ENCODE peak calls at places on chromosome X, in nine cellular contexts. One of them, this sample, is unnamed.
A peak's percentile ranks its signal among the peaks of the same experiment; 100 is the strongest.

GRCh38 chrX:109839694-109840358 is 106.8 kb upstream of the ACSL4 start:
- DNase-seq in iPS DF 6.9: no peak
- DNase-seq in H1: peak; percentile 44
- DNase-seq in mucosa of descending colon: no peak
- DNase-seq in body of pancreas: no peak
- DNase-seq in prostate gland: no peak
- DNase-seq in upper lobe of right lung: peak; percentile 58
- DNase-seq in fibroblast of lung: no peak
- DNase-seq in cardiac muscle cell: no peak
- DNase-seq in this sample: peak; percentile 61

GRCh38 chrX:153911798-153912197 is 7.3 kb downstream of the AVPR2 start:
- DNase-seq in H1: no peak
- DNase-seq in upper lobe of right lung: no peak
- DNase-seq in fibroblast of lung: no peak
- DNase-seq in prostate gland: no peak
- DNase-seq in cardiac muscle cell: no peak
- DNase-seq in body of pancreas: no peak
- DNase-seq in iPS DF 6.9: no peak
- DNase-seq in mucosa of descending colon: no peak
- DNase-seq in this sample: no peak

GRCh38 chrX:40081679-40082068 is 16.1 kb downstream of the BCOR start:
- DNase-seq in iPS DF 6.9: no peak
- DNase-seq in prostate gland: no peak
- DNase-seq in upper lobe of right lung: no peak
- DNase-seq in fibroblast of lung: no peak
- DNase-seq in mucosa of descending colon: no peak
- DNase-seq in cardiac muscle cell: no peak
- DNase-seq in body of pancreas: peak; percentile 39
- DNase-seq in H1: no peak
- DNase-seq in this sample: no peak

GRCh38 chrX:110732274-110732673 is 63.3 kb downstream of the CHRDL1 start:
- DNase-seq in H1: no peak
- DNase-seq in mucosa of descending colon: no peak
- DNase-seq in iPS DF 6.9: no peak
- DNase-seq in cardiac muscle cell: peak; percentile 87
- DNase-seq in body of pancreas: no peak
- DNase-seq in fibroblast of lung: peak; percentile 16
- DNase-seq in prostate gland: no peak
- DNase-seq in upper lobe of right lung: no peak
- DNase-seq in this sample: no peak

GRCh38 chrX:110795645-110796510 is at the start of gene CHRDL1:
- DNase-seq in cardiac muscle cell: peak; percentile 57
- DNase-seq in body of pancreas: peak; percentile 51
- DNase-seq in upper lobe of right lung: peak; percentile 69
- DNase-seq in iPS DF 6.9: no peak
- DNase-seq in prostate gland: peak; percentile 9
- DNase-seq in H1: peak; percentile 55
- DNase-seq in mucosa of descending colon: peak; percentile 55
- DNase-seq in fibroblast of lung: peak; percentile 1
- DNase-seq in this sample: peak; percentile 9

GRCh38 chrX:41722816-41723215 is 1.2 kb upstream of the GPR82 start:
- DNase-seq in upper lobe of right lung: no peak
- DNase-seq in cardiac muscle cell: no peak
- DNase-seq in fibroblast of lung: peak; percentile 56
- DNase-seq in mucosa of descending colon: no peak
- DNase-seq in H1: no peak
- DNase-seq in iPS DF 6.9: no peak
- DNase-seq in prostate gland: no peak
- DNase-seq in body of pancreas: no peak
- DNase-seq in this sample: no peak

GRCh38 chrX:17654116-17654515 is 83.2 kb upstream of the SCML1 start:
- DNase-seq in mucosa of descending colon: no peak
- DNase-seq in prostate gland: no peak
- DNase-seq in cardiac muscle cell: no peak
- DNase-seq in H1: no peak
- DNase-seq in body of pancreas: no peak
- DNase-seq in fibroblast of lung: no peak
- DNase-seq in iPS DF 6.9: no peak
- DNase-seq in upper lobe of right lung: no peak
- DNase-seq in this sample: no peak

GRCh38 chrX:125288343-125288742 is 31.3 kb upstream of the TEX13C start:
- DNase-seq in upper lobe of right lung: no peak
- DNase-seq in body of pancreas: no peak
- DNase-seq in fibroblast of lung: no peak
- DNase-seq in prostate gland: no peak
- DNase-seq in iPS DF 6.9: no peak
- DNase-seq in mucosa of descending colon: no peak
- DNase-seq in H1: no peak
- DNase-seq in cardiac muscle cell: no peak
- DNase-seq in this sample: no peak

GRCh38 chrX:108001218-108001814 is 19.1 kb upstream of the TEX13B start:
- DNase-seq in iPS DF 6.9: no peak
- DNase-seq in fibroblast of lung: peak; percentile 58
- DNase-seq in cardiac muscle cell: peak; percentile 70
- DNase-seq in mucosa of descending colon: no peak
- DNase-seq in upper lobe of right lung: no peak
- DNase-seq in prostate gland: peak; percentile 12
- DNase-seq in body of pancreas: no peak
- DNase-seq in H1: no peak
- DNase-seq in this sample: peak; percentile 70

GRCh38 chrX:119155416-119156035 is 27.9 kb upstream of the KIAA1210 start:
- DNase-seq in body of pancreas: no peak
- DNase-seq in fibroblast of lung: peak; percentile 5
- DNase-seq in iPS DF 6.9: no peak
- DNase-seq in cardiac muscle cell: no peak
- DNase-seq in prostate gland: no peak
- DNase-seq in H1: no peak
- DNase-seq in mucosa of descending colon: no peak
- DNase-seq in upper lobe of right lung: no peak
- DNase-seq in this sample: peak; percentile 15

DNA sequence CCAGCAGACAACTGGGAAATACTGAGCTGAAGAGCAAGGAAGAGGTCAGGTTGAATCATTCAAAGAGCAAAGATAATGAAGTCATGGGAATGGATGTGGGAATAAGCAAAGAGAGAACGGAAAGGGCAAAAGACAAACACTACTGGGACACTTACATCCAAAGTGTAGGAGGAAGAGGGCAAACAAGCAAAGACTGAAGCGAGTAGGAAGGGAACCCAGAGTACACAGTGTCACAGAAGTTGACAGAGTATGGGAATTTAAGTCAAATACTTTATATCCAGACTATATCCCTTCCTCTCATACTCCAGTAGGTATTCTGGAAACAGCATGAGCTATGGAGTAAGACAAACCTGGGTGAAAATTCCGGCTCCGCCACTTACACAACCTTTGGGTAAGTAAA is 12.5 kb downstream of the GPC3 start:
- DNase-seq in body of pancreas: no peak
- DNase-seq in fibroblast of lung: no peak
- DNase-seq in prostate gland: no peak
- DNase-seq in iPS DF 6.9: no peak
- DNase-seq in cardiac muscle cell: no peak
- DNase-seq in mucosa of descending colon: no peak
- DNase-seq in H1: no peak
- DNase-seq in upper lobe of right lung: no peak
- DNase-seq in this sample: no peak
- H3K4me1 ChIP-seq in body of pancreas: no peaks in the 10 kb centered on the region
- H3K4me1 ChIP-seq in fibroblast of lung: no peaks in the 10 kb centered on the region
- H3K4me1 ChIP-seq in prostate gland: no peaks in the 10 kb centered on the region
- H3K4me1 ChIP-seq in iPS DF 6.9: no peaks in the 10 kb centered on the region
- H3K4me1 ChIP-seq in cardiac muscle cell: peaks cover 34% of the 10 kb centered on the region
- H3K4me1 ChIP-seq in mucosa of descending colon: no peaks in the 10 kb centered on the region
- H3K4me1 ChIP-seq in H1: no peaks in the 10 kb centered on the region
- H3K4me1 ChIP-seq in upper lobe of right lung: no peaks in the 10 kb centered on the region
- H3K4me1 ChIP-seq in this sample: no peaks in the 10 kb centered on the region

GRCh38 chrX:12988797-12989196 is 13.9 kb downstream of the TMSB4X start:
- DNase-seq in prostate gland: peak; percentile 69
- DNase-seq in body of pancreas: peak; percentile 79
- DNase-seq in mucosa of descending colon: no peak
- DNase-seq in upper lobe of right lung: no peak
- DNase-seq in iPS DF 6.9: no peak
- DNase-seq in H1: no peak
- DNase-seq in cardiac muscle cell: no peak
- DNase-seq in fibroblast of lung: peak; percentile 62
- DNase-seq in this sample: no peak

GRCh38 chrX:12986886-12987285 is 12.0 kb downstream of the TMSB4X start:
- DNase-seq in H1: no peak
- DNase-seq in cardiac muscle cell: no peak
- DNase-seq in mucosa of descending colon: no peak
- DNase-seq in fibroblast of lung: no peak
- DNase-seq in body of pancreas: no peak
- DNase-seq in prostate gland: no peak
- DNase-seq in iPS DF 6.9: no peak
- DNase-seq in upper lobe of right lung: no peak
- DNase-seq in this sample: no peak

GRCh38 chrX:12987900-12988594 is 13.1 kb downstream of the TMSB4X start:
- DNase-seq in cardiac muscle cell: no peak
- DNase-seq in body of pancreas: no peak
- DNase-seq in upper lobe of right lung: no peak
- DNase-seq in mucosa of descending colon: no peak
- DNase-seq in prostate gland: no peak
- DNase-seq in fibroblast of lung: no peak
- DNase-seq in iPS DF 6.9: no peak
- DNase-seq in H1: no peak
- DNase-seq in this sample: no peak

GRCh38 chrX:12986164-12986779 is 11.4 kb downstream of the TMSB4X start:
- DNase-seq in iPS DF 6.9: no peak
- DNase-seq in body of pancreas: no peak
- DNase-seq in mucosa of descending colon: no peak
- DNase-seq in prostate gland: no peak
- DNase-seq in upper lobe of right lung: no peak
- DNase-seq in cardiac muscle cell: no peak
- DNase-seq in H1: no peak
- DNase-seq in fibroblast of lung: no peak
- DNase-seq in this sample: no peak

DNA sequence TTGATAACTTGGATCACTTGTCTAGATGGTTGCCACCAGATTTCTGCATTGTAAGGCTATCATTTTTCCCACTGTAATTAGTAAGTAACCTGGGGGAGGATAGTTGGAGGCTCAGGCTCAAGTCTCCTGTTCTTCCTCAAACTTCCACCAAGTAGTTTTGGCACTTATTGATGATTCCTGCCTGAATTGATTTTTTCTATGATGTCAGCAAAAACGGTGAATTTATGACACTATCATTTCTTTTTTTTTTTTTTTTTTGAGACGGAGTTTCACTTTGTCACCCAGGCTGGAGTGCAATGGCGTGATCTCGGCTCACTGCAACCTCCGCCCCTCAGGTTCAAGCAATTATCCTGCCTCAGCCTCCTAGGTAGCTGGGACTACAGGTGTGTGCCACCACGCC is 12.4 kb downstream of the TMSB4X start:
- DNase-seq in prostate gland: no peak
- DNase-seq in cardiac muscle cell: no peak
- DNase-seq in fibroblast of lung: no peak
- DNase-seq in body of pancreas: no peak
- DNase-seq in upper lobe of right lung: no peak
- DNase-seq in H1: no peak
- DNase-seq in mucosa of descending colon: no peak
- DNase-seq in iPS DF 6.9: no peak
- DNase-seq in this sample: no peak
- H3K4me1 ChIP-seq in prostate gland: no peaks in the 10 kb centered on the region
- H3K4me1 ChIP-seq in cardiac muscle cell: no peaks in the 10 kb centered on the region
- H3K4me1 ChIP-seq in fibroblast of lung: peaks cover 4% of the 10 kb centered on the region
- H3K4me1 ChIP-seq in body of pancreas: peaks cover 58% of the 10 kb centered on the region
- H3K4me1 ChIP-seq in upper lobe of right lung: peaks cover 7% of the 10 kb centered on the region
- H3K4me1 ChIP-seq in H1: no peaks in the 10 kb centered on the region
- H3K4me1 ChIP-seq in mucosa of descending colon: no peaks in the 10 kb centered on the region
- H3K4me1 ChIP-seq in iPS DF 6.9: no peaks in the 10 kb centered on the region
- H3K4me1 ChIP-seq in this sample: no peaks in the 10 kb centered on the region

GRCh38 chrX:136176399-136176825 is 29.1 kb downstream of the FHL1 start:
- DNase-seq in upper lobe of right lung: no peak
- DNase-seq in mucosa of descending colon: no peak
- DNase-seq in H1: no peak
- DNase-seq in cardiac muscle cell: no peak
- DNase-seq in fibroblast of lung: peak; percentile 96
- DNase-seq in iPS DF 6.9: no peak
- DNase-seq in prostate gland: no peak
- DNase-seq in body of pancreas: no peak
- DNase-seq in this sample: no peak

GRCh38 chrX:136166221-136166855 is 19.0 kb downstream of the FHL1 start:
- DNase-seq in cardiac muscle cell: peak; percentile 20
- DNase-seq in iPS DF 6.9: no peak
- DNase-seq in body of pancreas: no peak
- DNase-seq in mucosa of descending colon: no peak
- DNase-seq in fibroblast of lung: peak; percentile 70
- DNase-seq in H1: no peak
- DNase-seq in prostate gland: no peak
- DNase-seq in upper lobe of right lung: no peak
- DNase-seq in this sample: peak; percentile 37

GRCh38 chrX:136168929-136169735 is 21.8 kb downstream of the FHL1 start:
- DNase-seq in fibroblast of lung: peak; percentile 97
- DNase-seq in iPS DF 6.9: peak; percentile 37
- DNase-seq in mucosa of descending colon: no peak
- DNase-seq in upper lobe of right lung: no peak
- DNase-seq in prostate gland: no peak
- DNase-seq in body of pancreas: peak; percentile 47
- DNase-seq in H1: peak; percentile 43
- DNase-seq in cardiac muscle cell: peak; percentile 26
- DNase-seq in this sample: peak; percentile 58

GRCh38 chrX:136170109-136170800 is 22.9 kb downstream of the FHL1 start:
- DNase-seq in H1: no peak
- DNase-seq in cardiac muscle cell: no peak
- DNase-seq in iPS DF 6.9: no peak
- DNase-seq in upper lobe of right lung: no peak
- DNase-seq in fibroblast of lung: peak; percentile 61
- DNase-seq in body of pancreas: no peak
- DNase-seq in mucosa of descending colon: no peak
- DNase-seq in prostate gland: no peak
- DNase-seq in this sample: no peak

GRCh38 chrX:136171420-136171819 is 24.1 kb downstream of the FHL1 start:
- DNase-seq in cardiac muscle cell: no peak
- DNase-seq in fibroblast of lung: no peak
- DNase-seq in iPS DF 6.9: no peak
- DNase-seq in mucosa of descending colon: no peak
- DNase-seq in body of pancreas: no peak
- DNase-seq in upper lobe of right lung: no peak
- DNase-seq in prostate gland: no peak
- DNase-seq in H1: no peak
- DNase-seq in this sample: no peak
- H3K4me1 ChIP-seq in cardiac muscle cell: no peaks in the 10 kb centered on the region
- H3K4me1 ChIP-seq in fibroblast of lung: peaks cover 33% of the 10 kb centered on the region
- H3K4me1 ChIP-seq in iPS DF 6.9: no peaks in the 10 kb centered on the region
- H3K4me1 ChIP-seq in mucosa of descending colon: no peaks in the 10 kb centered on the region
- H3K4me1 ChIP-seq in body of pancreas: no peaks in the 10 kb centered on the region
- H3K4me1 ChIP-seq in upper lobe of right lung: peaks cover 7% of the 10 kb centered on the region
- H3K4me1 ChIP-seq in prostate gland: no peaks in the 10 kb centered on the region
- H3K4me1 ChIP-seq in H1: no peaks in the 10 kb centered on the region
- H3K4me1 ChIP-seq in this sample: no peaks in the 10 kb centered on the region

DNA sequence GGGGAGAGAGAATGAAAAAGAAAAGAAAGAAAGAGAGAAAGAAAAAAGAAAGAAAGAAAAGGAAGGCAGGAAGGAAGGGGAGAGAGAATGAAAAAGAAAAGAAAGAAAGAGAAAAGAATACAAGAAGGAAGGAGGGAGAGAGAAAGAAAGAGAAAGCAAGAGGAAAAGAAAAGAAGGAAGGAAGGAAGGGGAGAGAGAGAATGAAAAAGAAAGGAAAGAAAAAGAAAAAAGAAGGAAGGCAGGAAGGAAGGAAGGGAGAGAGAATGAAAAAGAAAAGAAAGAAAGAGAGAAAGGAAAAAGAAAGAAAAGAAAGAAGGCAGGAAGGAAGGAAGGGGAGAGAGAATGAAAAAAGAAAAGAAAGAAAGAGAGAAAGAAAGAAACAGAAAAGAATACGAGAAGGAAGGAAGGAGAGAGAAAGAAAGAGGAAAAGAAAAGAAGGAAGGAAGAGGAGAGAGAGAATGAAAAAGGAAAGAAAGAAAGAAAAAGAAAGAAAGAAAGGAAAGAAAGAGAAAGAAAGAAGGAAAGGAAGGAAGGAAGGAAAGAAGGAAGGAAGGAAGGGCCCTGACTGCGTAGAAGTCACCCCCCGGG is 15.1 kb upstream of the P2RY8 start:
- DNase-seq in iPS DF 6.9: no peak
- DNase-seq in fibroblast of lung: no peak
- DNase-seq in cardiac muscle cell: no peak
- DNase-seq in upper lobe of right lung: no peak
- DNase-seq in mucosa of descending colon: no peak
- DNase-seq in prostate gland: no peak
- DNase-seq in H1: no peak
- DNase-seq in body of pancreas: no peak
- DNase-seq in this sample: no peak
- H3K4me1 ChIP-seq in iPS DF 6.9: peaks cover 1% of the 10 kb centered on the region
- H3K4me1 ChIP-seq in fibroblast of lung: no peaks in the 10 kb centered on the region
- H3K4me1 ChIP-seq in cardiac muscle cell: no peaks in the 10 kb centered on the region
- H3K4me1 ChIP-seq in upper lobe of right lung: no peaks in the 10 kb centered on the region
- H3K4me1 ChIP-seq in mucosa of descending colon: no peaks in the 10 kb centered on the region
- H3K4me1 ChIP-seq in prostate gland: no peaks in the 10 kb centered on the region
- H3K4me1 ChIP-seq in H1: no peaks in the 10 kb centered on the region
- H3K4me1 ChIP-seq in body of pancreas: no peaks in the 10 kb centered on the region
- H3K4me1 ChIP-seq in this sample: no peaks in the 10 kb centered on the region